ENCODE peak calls at places on chromosomes 3 and 15, in five cellular contexts. V is testis, T is A549, W is Caco-2, C is cardiac fibroblast. Y is an unnamed sample.

GRCh38 chr15:87268675-87269074 is 987.9 kb downstream of the NTRK3 start:
- DNase-seq in V (no peak), T (no peak), W (no peak), C (no peak), Y (no peak)

GRCh38 chr3:43907508-43907858 is 216.7 kb downstream of the ABHD5 start:
- DNase-seq in V (no peak), T (no peak), W (no peak), C (no peak), Y (no peak)

GRCh38 chr3:193130576-193130975 is 110.4 kb upstream of the PLAAT1 start:
- DNase-seq in V (no peak), T (no peak), W (no peak), C (no peak), Y (no peak)

GRCh38 chr3:109131276-109131675 is 5.2 kb upstream of the C3orf85 start:
- DNase-seq in V (no peak), T (no peak), W (no peak), C (no peak), Y (no peak)

GRCh38 chr3:63753995-63754394 is 65.1 kb upstream of the C3orf49 start:
- DNase-seq in V (no peak), T (no peak), W (no peak), C (no peak), Y (no peak)

GRCh38 chr3:150286390-150287147 is 121.5 kb upstream of the TSC22D2 start:
- DNase-seq in V (no peak), T (peak; percentile 47), W (peak; percentile 51), C (peak; percentile 75), Y (peak; percentile 74)

GRCh38 chr15:77516786-77517185 is 96.1 kb downstream of the HMG20A start:
- DNase-seq in V (no peak), T (no peak), W (no peak), C (no peak), Y (no peak)

GRCh38 chr3:168968611-168969010 is 694.9 kb downstream of the MECOM start:
- DNase-seq in V (no peak), T (no peak), W (no peak), C (peak; percentile 17), Y (no peak)

GRCh38 chr3:131402391-131403039 is 20.9 kb downstream of the NUDT16 start:
- DNase-seq in V (no peak), T (no peak), W (no peak), C (peak; percentile 24), Y (peak; percentile 77)

GRCh38 chr3:41224120-41224806 is 25.0 kb downstream of the CTNNB1 start:
- DNase-seq in V (no peak), T (no peak), W (no peak), C (peak; percentile 91), Y (peak; percentile 59)

GRCh38 chr3:68206524-68207117 is 552.2 kb upstream of the SUCLG2 start:
- DNase-seq in V (peak; percentile 18), T (no peak), W (no peak), C (no peak), Y (no peak)

GRCh38 chr3:107560166-107560565 is 37.4 kb downstream of the BBX start:
- DNase-seq in V (no peak), T (no peak), W (no peak), C (no peak), Y (no peak)

GRCh38 chr3:60935709-60936108 is 315.5 kb downstream of the FHIT start:
- DNase-seq in V (no peak), T (no peak), W (no peak), C (peak; percentile 11), Y (peak; percentile 94)

GRCh38 chr3:68116580-68116979 is 462.2 kb upstream of the SUCLG2 start:
- DNase-seq in V (no peak), T (no peak), W (no peak), C (no peak), Y (no peak)

GRCh38 chr3:128569756-128570155 is 76.8 kb upstream of the GATA2 start:
- DNase-seq in V (no peak), T (no peak), W (no peak), C (no peak), Y (no peak)

GRCh38 chr3:50388021-50388719 is 28.8 kb upstream of the TMEM115 start:
- DNase-seq in V (no peak), T (peak; percentile 36), W (peak; percentile 45), C (no peak), Y (no peak)

GRCh38 chr15:91271565-91272153 is 171.6 kb downstream of the SV2B start:
- DNase-seq in V (peak; percentile 76), T (peak; percentile 51), W (peak; percentile 59), C (peak; percentile 77), Y (peak; percentile 58)

GRCh38 chr3:128859573-128860154 is 19.8 kb upstream of the ACAD9 start:
- DNase-seq in V (no peak), T (no peak), W (peak; percentile 39), C (no peak), Y (no peak)

GRCh38 chr15:66293085-66293418 is 316 bp upstream of the DIS3L start:
- DNase-seq in V (no peak), T (no peak), W (no peak), C (no peak), Y (no peak)

GRCh38 chr15:65981837-65982696 is 112.8 kb downstream of the RAB11A start:
- DNase-seq in V (peak; percentile 40), T (peak; percentile 70), W (peak; percentile 62), C (no peak), Y (peak; percentile 33)

GRCh38 chr3:190566043-190566933 is 52.4 kb downstream of the IL1RAP start:
- DNase-seq in V (peak; percentile 77), T (peak; percentile 62), W (peak; percentile 44), C (peak; percentile 100), Y (peak; percentile 100)

GRCh38 chr3:172653004-172653403 is 57.9 kb downstream of the NCEH1 start:
- DNase-seq in V (no peak), T (no peak), W (no peak), C (no peak), Y (no peak)

DNA sequence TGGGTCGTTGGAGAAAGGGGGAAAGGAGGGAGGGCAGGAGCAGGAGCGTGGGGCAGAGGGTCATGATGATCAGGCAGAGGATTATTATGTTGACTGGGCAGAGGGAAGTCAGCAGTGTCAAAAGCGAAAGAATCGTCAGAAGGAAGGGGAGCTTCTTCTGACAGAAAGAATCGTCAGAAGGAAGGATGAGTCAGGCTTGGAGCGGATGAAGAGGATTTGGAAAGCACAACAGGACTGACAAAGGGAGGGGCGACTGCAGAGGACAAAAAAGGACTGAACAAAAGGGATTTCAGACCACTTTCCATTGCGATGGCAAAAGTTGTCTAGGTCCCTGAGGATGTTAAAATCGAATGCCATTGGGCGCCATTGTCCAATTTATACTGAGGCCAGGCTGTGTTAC is 1053.5 kb downstream of the SI start:
- DNase-seq in V (no peak), T (no peak), W (no peak), C (no peak), Y (no peak)
- TF ChIP-seq CTCF in V (no peak), T (no peak), W (no peak), C (no peak), Y (no peak)

GRCh38 chr15:52019394-52020252 is 604 bp downstream of the MAPK6 start:
- DNase-seq in V (peak; percentile 87), T (peak; percentile 95), W (peak; percentile 85), C (peak; percentile 94), Y (peak; percentile 76)

GRCh38 chr15:52023169-52023922 is 4.3 kb downstream of the MAPK6 start:
- DNase-seq in V (no peak), T (no peak), W (no peak), C (no peak), Y (no peak)

GRCh38 chr15:52020253-52021085 is 1.4 kb downstream of the MAPK6 start:
- DNase-seq in V (no peak), T (no peak), W (no peak), C (peak; percentile 52), Y (peak; percentile 48)

GRCh38 chr15:52021892-52022540 is 3.0 kb downstream of the MAPK6 start:
- DNase-seq in V (no peak), T (no peak), W (no peak), C (no peak), Y (no peak)

DNA sequence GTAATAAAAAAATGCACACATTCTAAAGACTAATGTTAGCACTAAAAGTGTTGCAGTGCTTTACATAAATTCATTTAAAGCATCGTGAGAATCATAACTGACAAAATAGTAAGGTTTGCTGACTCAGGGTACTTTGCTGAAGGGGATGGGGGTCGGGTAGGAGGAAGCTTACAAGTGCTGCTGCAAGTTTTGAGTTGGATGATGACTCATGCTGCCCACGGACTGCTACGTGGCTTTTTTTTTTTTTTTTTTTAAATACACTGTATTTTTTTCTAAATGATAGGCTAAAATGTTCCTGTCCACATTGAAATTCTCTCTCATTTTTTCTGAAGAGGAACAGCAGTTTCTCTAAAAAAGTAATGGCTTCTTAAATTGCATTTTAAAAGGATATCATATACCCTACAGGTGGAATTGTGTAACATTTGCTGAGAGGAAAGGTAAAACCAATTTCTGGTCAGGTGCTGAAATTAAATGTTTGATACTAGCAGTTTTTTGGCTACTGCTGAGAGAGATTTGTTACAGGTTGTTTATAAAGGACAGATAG is 2.2 kb downstream of the MAPK6 start:
- DNase-seq in V (peak; percentile 77), T (peak; percentile 86), W (peak; percentile 9), C (peak; percentile 93), Y (peak; percentile 94)
- H3K4me3 ChIP-seq in V (no peak overlapping the region), T (peak overlapping the region; percentile 54), W (peak overlapping the region; percentile 69), C (peak overlapping the region; percentile 68), Y (peak overlapping the region; percentile 59)

GRCh38 chr15:85440451-85440850 is 60.0 kb downstream of the AKAP13 start:
- DNase-seq in V (no peak), T (no peak), W (no peak), C (no peak), Y (peak; percentile 45)

GRCh38 chr15:85443593-85444328 is 63.4 kb downstream of the AKAP13 start:
- DNase-seq in V (no peak), T (peak; percentile 49), W (peak; percentile 77), C (peak; percentile 56), Y (peak; percentile 96)

GRCh38 chr15:85445361-85445760 is 65.0 kb downstream of the AKAP13 start:
- DNase-seq in V (no peak), T (no peak), W (no peak), C (no peak), Y (no peak)

GRCh38 chr15:85444329-85444605 is 63.9 kb downstream of the AKAP13 start:
- DNase-seq in V (no peak), T (no peak), W (no peak), C (no peak), Y (no peak)

DNA sequence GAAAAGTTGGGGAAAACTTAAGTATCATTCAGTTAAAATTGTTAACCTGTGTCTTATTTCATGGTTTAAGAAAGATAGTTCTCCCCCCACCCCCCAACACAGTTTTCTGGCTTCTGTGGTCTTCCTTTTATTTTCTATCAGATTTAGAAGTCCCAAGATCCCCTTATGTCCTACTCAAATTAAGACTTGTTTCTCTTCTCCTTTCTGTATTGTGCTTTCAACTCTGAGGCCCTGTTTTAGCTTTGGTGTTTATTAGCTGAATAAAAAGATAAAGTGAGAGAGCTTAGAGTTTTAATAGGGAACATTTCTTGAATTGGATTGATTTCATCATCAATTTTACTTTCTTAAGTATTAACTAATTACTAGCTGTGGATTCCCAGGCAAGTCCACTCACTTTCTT is 62.6 kb downstream of the AKAP13 start:
- DNase-seq in V (no peak), T (no peak), W (no peak), C (no peak), Y (no peak)
- TF ChIP-seq CTCF in V (no peak), T (no peak), W (no peak), C (no peak), Y (no peak)

GRCh38 chr15:38560456-38560926 is 4.1 kb downstream of the RASGRP1 start:
- DNase-seq in V (no peak), T (no peak), W (no peak), C (no peak), Y (no peak)

GRCh38 chr15:38557855-38558713 is 6.5 kb downstream of the RASGRP1 start:
- DNase-seq in V (no peak), T (no peak), W (no peak), C (no peak), Y (no peak)

GRCh38 chr15:38558714-38559059 is 5.9 kb downstream of the RASGRP1 start:
- DNase-seq in V (no peak), T (no peak), W (no peak), C (peak; percentile 32), Y (peak; percentile 22)

GRCh38 chr15:38559908-38560307 is 4.7 kb downstream of the RASGRP1 start:
- DNase-seq in V (no peak), T (no peak), W (no peak), C (no peak), Y (no peak)

GRCh38 chr15:38559131-38559530 is 5.5 kb downstream of the RASGRP1 start:
- DNase-seq in V (no peak), T (no peak), W (no peak), C (no peak), Y (no peak)
- H3K4me3 ChIP-seq in V (no peak overlapping the region), T (no peak overlapping the region), W (no peak overlapping the region), C (no peak overlapping the region), Y (no peak overlapping the region)